ENCODE peak calls at places on chromosomes 13 and 19, in four cellular contexts. P is ascending aorta, N is left lung, B is left ventricle myocardium inferior. A is an unnamed sample.

GRCh38 chr13:40453666-40454030 is 212.8 kb downstream of the FOXO1 start:
- DNase-seq in P (no peak), N (no peak), B (no peak), A (no peak)

GRCh38 chr19:16458391-16459128 is 13.2 kb downstream of the EPS15L1 start:
- DNase-seq in P (no peak), N (no peak), B (no peak), A (peak; percentile 81)

GRCh38 chr19:38667552-38668205 is 20.2 kb downstream of the ACTN4 start:
- DNase-seq in P (no peak), N (no peak), B (no peak), A (peak; percentile 22)

GRCh38 chr19:20247016-20247683 is 80.1 kb downstream of the ZNF486 start:
- DNase-seq in P (no peak), N (no peak), B (peak; percentile 16), A (no peak)

GRCh38 chr13:40672310-40673060 is 6.0 kb upstream of the FOXO1 start:
- DNase-seq in P (no peak), N (no peak), B (no peak), A (no peak)

GRCh38 chr19:10808937-10809655 is 26.9 kb downstream of the TMED1 start:
- DNase-seq in P (no peak), N (no peak), B (no peak), A (no peak)

GRCh38 chr19:55651236-55651635 is 3.2 kb downstream of the CCDC106 start:
- DNase-seq in P (no peak), N (no peak), B (no peak), A (no peak)

GRCh38 chr13:42114912-42115311 is 66.5 kb downstream of the DGKH start:
- DNase-seq in P (no peak), N (no peak), B (no peak), A (no peak)

GRCh38 chr13:45718992-45719391 is 16.9 kb downstream of the CBY2 start:
- DNase-seq in P (no peak), N (no peak), B (no peak), A (no peak)

GRCh38 chr13:31282741-31283455 is 83.1 kb downstream of the B3GLCT start:
- DNase-seq in P (no peak), N (no peak), B (no peak), A (no peak)

GRCh38 chr13:52001120-52001731 is 10.0 kb downstream of the ATP7B start:
- DNase-seq in P (no peak), N (no peak), B (no peak), A (no peak)

GRCh38 chr19:42487025-42487797 is 41.1 kb downstream of the CEACAM1 start:
- DNase-seq in P (no peak), N (no peak), B (no peak), A (no peak)

GRCh38 chr19:6616011-6616410 is 25.1 kb upstream of the CD70 start:
- DNase-seq in P (no peak), N (no peak), B (no peak), A (no peak)

GRCh38 chr13:47252627-47253026 is 355.8 kb upstream of the HTR2A start:
- DNase-seq in P (no peak), N (no peak), B (no peak), A (no peak)
- H3K27ac ChIP-seq in P (peak overlapping the region; percentile 78), N (no peak overlapping the region), B (no peak overlapping the region), A (no peak overlapping the region)

GRCh38 chr19:33456845-33457220 is 64.8 kb downstream of the PEPD start:
- DNase-seq in P (no peak), N (peak; percentile 15), B (no peak), A (no peak)
- TF ChIP-seq CTCF in P (no peak), N (no peak), B (no peak), A (no peak)

GRCh38 chr13:44397766-44398223 is 24.2 kb downstream of the SERP2 start:
- DNase-seq in P (no peak), N (no peak), B (no peak), A (no peak)
- H3K27ac ChIP-seq in P (no peak overlapping the region), N (peak overlapping the region; percentile 36), B (peak overlapping the region; percentile 64), A (no peak overlapping the region)

DNA sequence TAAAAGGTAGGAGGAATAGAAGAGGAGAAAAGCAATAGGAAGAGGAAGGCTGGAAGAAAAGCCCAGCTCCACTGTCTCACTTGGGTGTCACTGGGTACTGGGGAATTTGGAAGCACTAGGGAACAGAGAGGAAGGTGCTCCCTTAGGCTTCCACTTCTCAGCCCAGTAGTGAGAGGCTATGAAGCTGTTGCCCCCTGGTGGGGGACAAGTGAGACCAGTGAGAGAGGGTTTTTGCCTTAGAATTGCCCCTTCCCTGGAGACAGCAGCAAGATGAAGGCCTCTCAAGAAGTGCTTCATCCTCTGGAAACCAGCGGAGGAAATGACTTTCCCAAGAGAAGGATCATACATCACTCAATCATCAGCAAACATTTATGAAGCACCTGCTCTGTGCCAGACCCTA is 4.7 kb upstream of the ZNF606 start:
- DNase-seq in P (no peak), N (no peak), B (no peak), A (no peak)
- TF ChIP-seq CTCF in P (no peak), N (no peak), B (peak; percentile 29), A (no peak)

GRCh38 chr13:32316476-32316875 is 1.2 kb downstream of the BRCA2 start:
- DNase-seq in P (no peak), N (no peak), B (no peak), A (no peak)
- H3K27ac ChIP-seq in P (peak overlapping the region; percentile 94), N (peak overlapping the region; percentile 93), B (peak overlapping the region; percentile 96), A (no peak overlapping the region)